ENCODE peak calls at places on chromosomes 12 and 14, in seven cellular contexts. P is uterus; F is endodermal cell; E is BE2C; D is SK-N-SH; I is CD4-positive, alpha-beta memory T cell; A is adipocyte. G is an unnamed sample. For H3K9me3, the result is how much of the 10 kb centered on the place peaks cover.

GRCh38 chr12:54416908-54417603 is 2.0 kb downstream of the ITGA5 start:
- DNase-seq in A (peak), E (no peak), D (no peak), I (peak), P (peak), F (peak), G (no peak)

GRCh38 chr12:124548854-124549378 is 18.5 kb downstream of the NCOR2 start:
- DNase-seq in D (peak), I (no peak), F (no peak), A (peak), E (peak), P (peak), G (peak)

GRCh38 chr14:38384746-38385145 is 128.9 kb upstream of the CLEC14A start:
- DNase-seq in E (no peak), A (peak), D (no peak), F (no peak), I (no peak), P (no peak), G (no peak)

GRCh38 chr12:27970981-27971489 is 1.5 kb downstream of the PTHLH start:
- DNase-seq in A (no peak), P (no peak), I (no peak), D (peak), F (peak), E (no peak), G (no peak)

GRCh38 chr14:72942934-72943333 is 16.7 kb downstream of the DCAF4 start:
- DNase-seq in I (no peak), A (no peak), E (no peak), P (no peak), F (no peak), D (no peak), G (no peak)

GRCh38 chr12:115191342-115191741 is 507.4 kb upstream of the TBX3 start:
- DNase-seq in D (no peak), A (peak), P (no peak), F (no peak), E (no peak), I (no peak), G (no peak)

GRCh38 chr14:95507174-95507573 is 9.3 kb downstream of the SYNE3 start:
- DNase-seq in A (peak), D (no peak), F (no peak), I (no peak), P (peak), E (peak), G (peak)

GRCh38 chr12:89529738-89530137 is 3.9 kb upstream of the POC1B start:
- DNase-seq in I (peak), D (peak), E (no peak), A (peak), P (no peak), F (no peak), G (no peak)

GRCh38 chr14:71995741-71996140 is 63.5 kb downstream of the RGS6 start:
- DNase-seq in D (no peak), F (no peak), P (no peak), A (no peak), E (no peak), I (no peak), G (no peak)

GRCh38 chr14:75978249-75978731 is 3.5 kb downstream of the TGFB3 start:
- DNase-seq in I (no peak), F (peak), D (peak), A (no peak), E (peak), P (peak), G (no peak)

GRCh38 chr12:133227281-133227852 is 8.3 kb downstream of the ANHX start:
- DNase-seq in P (no peak), F (no peak), A (no peak), D (no peak), E (no peak), I (no peak), G (no peak)
- H3K9me3 ChIP-seq in P (under half), F (half or more), A (under half), D (under half), E (under half), I (under half), G (under half)

GRCh38 chr12:15155271-15155670 is 65.9 kb downstream of the RERG start:
- DNase-seq in P (no peak), D (no peak), E (peak), A (no peak), F (no peak), I (no peak), G (no peak)
- H3K9me3 ChIP-seq in P (under half), D (under half), E (under half), A (under half), F (under half), I (under half), G (under half)

DNA sequence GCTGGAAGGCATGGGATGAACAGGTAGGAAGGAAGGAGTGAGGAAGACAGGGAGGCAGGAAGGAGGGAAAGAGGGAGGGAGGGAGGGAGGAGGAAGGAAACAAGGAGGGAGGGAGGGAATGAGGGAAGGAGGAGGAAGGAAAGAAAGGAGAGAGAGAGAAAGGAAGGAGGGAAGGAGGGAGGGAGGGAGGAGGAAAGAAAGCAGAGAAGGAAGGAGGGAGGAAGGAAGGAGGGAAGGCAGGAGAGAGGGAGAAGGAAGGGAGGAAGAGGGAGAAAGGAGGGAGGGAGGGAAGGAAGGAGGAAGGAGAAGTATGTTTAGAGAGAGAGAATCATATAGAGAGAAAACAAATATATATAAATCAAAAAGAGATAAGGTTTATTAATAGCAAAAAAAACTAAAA is 175.9 kb upstream of the FOXN3 start:
- DNase-seq in I (no peak), P (no peak), E (no peak), A (no peak), D (no peak), F (no peak), G (no peak)
- H3K9me3 ChIP-seq in I (under half), P (under half), E (under half), A (under half), D (under half), F (under half), G (under half)

GRCh38 chr12:31974673-31975072 is 15.5 kb downstream of the RESF1 start:
- DNase-seq in E (no peak), I (no peak), D (no peak), A (no peak), P (no peak), F (no peak), G (no peak)
- H3K9me3 ChIP-seq in E (under half), I (under half), D (under half), A (under half), P (under half), F (half or more), G (under half)

GRCh38 chr14:105629886-105630215 is 103.5 kb downstream of the TMEM121 start:
- DNase-seq in A (no peak), F (no peak), I (no peak), D (no peak), P (no peak), E (no peak), G (no peak)

GRCh38 chr14:105622329-105622955 is 96.1 kb downstream of the TMEM121 start:
- DNase-seq in A (no peak), F (no peak), E (no peak), D (no peak), P (no peak), I (no peak), G (no peak)

GRCh38 chr14:105632010-105632409 is 105.6 kb downstream of the TMEM121 start:
- DNase-seq in E (no peak), D (no peak), F (no peak), P (no peak), A (no peak), I (no peak), G (no peak)

DNA sequence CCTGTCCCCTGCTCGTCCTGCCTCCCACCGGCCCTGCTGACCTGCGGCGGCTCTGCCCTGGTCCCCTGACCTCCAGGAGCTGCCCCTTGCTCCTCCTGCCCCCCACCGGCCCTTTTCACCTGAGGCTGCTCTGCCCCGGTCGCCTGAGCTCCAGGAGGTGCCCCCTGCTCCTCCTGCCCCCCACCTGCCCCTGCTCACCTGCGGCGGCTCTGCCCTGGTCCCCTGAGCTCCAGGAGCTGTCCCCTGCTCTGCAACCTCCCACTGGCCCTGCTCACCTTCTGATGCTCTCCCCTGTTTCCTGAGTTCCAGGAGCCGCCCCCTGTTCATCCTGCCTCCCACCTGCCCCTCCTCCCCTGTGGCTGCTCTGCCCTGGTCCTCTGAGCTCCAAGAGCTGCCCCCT is 101.3 kb downstream of the TMEM121 start:
- DNase-seq in P (no peak), A (no peak), E (no peak), F (no peak), D (no peak), I (no peak), G (no peak)
- H3K9me3 ChIP-seq in P (under half), A (under half), E (under half), F (under half), D (under half), I (under half), G (under half)

GRCh38 chr12:80166751-80167150 is 67.4 kb downstream of the OTOGL start:
- DNase-seq in D (no peak), P (no peak), I (no peak), A (no peak), E (no peak), F (no peak), G (no peak)

GRCh38 chr12:80173465-80173864 is 74.1 kb downstream of the OTOGL start:
- DNase-seq in P (no peak), I (no peak), D (no peak), A (no peak), F (peak), E (no peak), G (no peak)

GRCh38 chr12:80175307-80175930 is 76.1 kb downstream of the OTOGL start:
- DNase-seq in E (no peak), P (no peak), F (no peak), I (no peak), D (no peak), A (no peak), G (no peak)

GRCh38 chr12:80168936-80169335 is 69.6 kb downstream of the OTOGL start:
- DNase-seq in F (no peak), I (no peak), A (no peak), P (no peak), E (no peak), D (no peak), G (no peak)

DNA sequence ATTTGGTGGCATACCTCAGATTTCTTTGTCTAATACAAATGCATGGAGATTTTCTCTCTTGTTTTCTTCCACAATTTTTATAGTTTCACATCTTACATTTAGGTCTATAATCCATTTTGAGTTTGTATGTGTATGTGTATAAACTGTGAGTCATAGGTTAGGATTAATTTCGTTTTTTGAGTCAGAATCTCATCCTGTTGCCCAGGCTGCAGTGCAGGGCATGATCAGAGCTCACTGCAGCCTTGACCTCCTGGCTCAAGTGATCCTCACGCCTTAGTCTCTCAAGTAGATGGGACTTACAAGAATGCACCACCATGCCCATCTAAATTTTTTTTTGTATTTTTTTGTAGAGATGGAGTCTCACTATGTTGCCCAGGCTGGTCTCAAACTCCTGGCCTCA is 71.6 kb downstream of the OTOGL start:
- DNase-seq in A (no peak), I (no peak), E (no peak), P (no peak), F (no peak), D (no peak), G (no peak)
- H3K9me3 ChIP-seq in A (under half), I (under half), E (under half), P (under half), F (under half), D (under half), G (under half)

GRCh38 chr14:106613256-106613655 is 1086.9 kb downstream of the TMEM121 start:
- DNase-seq in F (no peak), D (no peak), I (no peak), P (no peak), E (no peak), A (no peak), G (no peak)
- H3K9me3 ChIP-seq in F (half or more), D (under half), I (under half), P (under half), E (under half), A (under half), G (under half)

DNA sequence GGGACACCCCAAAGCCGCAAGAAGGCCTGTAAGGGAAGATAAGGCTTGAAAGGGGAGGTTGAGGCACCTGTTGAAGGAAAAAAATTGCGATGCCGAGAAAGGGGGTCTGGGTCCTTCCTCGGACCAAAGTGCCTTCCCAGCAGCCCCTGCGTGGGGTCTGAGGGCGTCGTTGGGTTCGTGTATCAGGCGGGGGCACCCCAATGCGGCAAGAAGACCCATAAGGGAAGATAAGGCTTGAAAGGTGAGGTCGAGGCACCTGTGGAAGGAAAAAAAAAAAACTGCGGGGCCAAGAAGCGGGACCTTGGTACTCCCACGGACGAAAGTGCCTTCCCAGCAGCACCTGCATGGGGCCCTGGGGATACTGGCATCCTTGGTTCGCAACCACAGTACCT is 277.5 kb downstream of the ALG10 start:
- DNase-seq in A (no peak), E (no peak), P (no peak), D (no peak), F (no peak), I (no peak), G (no peak)
- H3K9me3 ChIP-seq in A (under half), E (under half), P (under half), D (under half), F (half or more), I (under half), G (under half)

DNA sequence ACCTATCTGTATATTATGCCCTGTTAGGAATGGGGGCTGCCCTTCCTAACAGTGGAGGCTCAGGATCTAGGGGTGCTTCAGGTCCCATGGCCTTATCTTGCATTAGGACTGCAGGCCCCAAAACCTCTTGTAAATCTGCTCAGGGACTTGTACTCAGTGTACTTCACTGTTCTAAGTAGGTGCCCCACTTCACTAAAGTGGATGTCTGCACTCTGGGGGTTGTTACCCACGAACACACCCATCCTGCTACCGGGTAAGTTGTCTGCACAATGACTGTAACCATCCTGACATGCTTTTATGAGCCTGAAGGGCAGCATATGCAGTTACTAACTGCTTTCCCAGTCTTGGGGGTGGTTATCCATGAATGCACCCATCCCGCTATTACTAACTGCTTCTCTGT is 163.0 kb downstream of the PTCSC3 start:
- DNase-seq in D (no peak), A (no peak), P (no peak), E (no peak), F (no peak), I (no peak), G (no peak)
- H3K9me3 ChIP-seq in D (under half), A (under half), P (under half), E (under half), F (under half), I (under half), G (under half)

GRCh38 chr12:34306133-34306830 is 284.0 kb downstream of the ALG10 start:
- DNase-seq in I (no peak), E (no peak), F (no peak), D (no peak), P (no peak), A (no peak), G (no peak)

GRCh38 chr12:34305176-34305575 is 282.9 kb downstream of the ALG10 start:
- DNase-seq in D (no peak), E (no peak), I (no peak), P (no peak), F (no peak), A (no peak), G (no peak)

GRCh38 chr12:34304001-34304400 is 281.7 kb downstream of the ALG10 start:
- DNase-seq in E (no peak), I (no peak), P (no peak), F (no peak), D (no peak), A (no peak), G (no peak)

GRCh38 chr12:34303091-34303870 is 281.0 kb downstream of the ALG10 start:
- DNase-seq in F (no peak), I (no peak), P (no peak), A (no peak), E (no peak), D (no peak), G (no peak)

DNA sequence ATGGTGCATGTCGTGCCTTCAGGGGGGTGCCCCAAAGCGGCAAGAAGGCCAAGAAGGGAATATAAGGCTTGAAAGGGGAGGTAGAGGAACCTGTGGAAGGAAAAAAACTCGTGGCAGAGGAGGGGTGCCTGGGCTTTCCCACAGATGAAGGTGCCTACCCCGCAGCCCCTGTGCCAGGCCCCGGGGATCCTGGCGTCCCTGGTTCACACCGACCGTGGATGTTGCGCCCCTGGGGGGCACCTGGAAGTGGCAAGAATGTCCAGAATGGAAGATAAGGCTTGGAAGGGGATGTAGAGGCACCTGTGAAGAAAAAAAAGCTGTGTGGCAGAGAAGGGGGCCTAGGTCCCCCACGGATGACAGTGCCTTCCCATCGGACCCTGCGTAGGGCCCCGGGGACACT is 282.2 kb downstream of the ALG10 start:
- DNase-seq in P (no peak), D (no peak), F (no peak), I (no peak), A (no peak), E (no peak), G (no peak)
- H3K9me3 ChIP-seq in P (under half), D (under half), F (half or more), I (under half), A (under half), E (under half), G (under half)